ENCODE peak calls at places on chromosomes 4 and X, in seven cellular contexts. P is fibroblast of lung; N is HT-29; I is NCI-H510A treated with DMSO at 0.1 percent for 48 hours; R is stimulated activated naive CD8-positive, alpha-beta T cell treated with anti-CD3 and anti-CD28 coated beads, Interleukin-15, Interleukin-2, amounts not matched to agents 100 U/mL and 50 U/mL, for 24 hours; X is psoas muscle; G is skeletal muscle cell. W is an unnamed sample.

GRCh38 chr4:24736066-24736465 is 59.3 kb upstream of the SOD3 start:
- DNase-seq in R (no peak), P (peak; percentile 10), I (no peak), G (no peak), X (no peak), N (peak; percentile 11), W (no peak)

GRCh38 chr4:107945809-107946208 is 14.5 kb downstream of the CYP2U1 start:
- DNase-seq in P (no peak), X (no peak), G (no peak), I (no peak), N (no peak), R (no peak), W (no peak)

GRCh38 chrX:15564981-15565579 is 35.7 kb downstream of the ACE2 start:
- DNase-seq in I (peak; percentile 12), X (peak; percentile 50), G (peak; percentile 15), N (peak; percentile 50), R (peak; percentile 7), P (peak; percentile 67), W (peak; percentile 4)

GRCh38 chr4:54661156-54661555 is 3.4 kb downstream of the KIT start:
- DNase-seq in P (no peak), R (no peak), I (no peak), N (no peak), X (no peak), G (peak; percentile 24), W (no peak)

GRCh38 chr4:165787516-165788274 is 85.3 kb upstream of the TLL1 start:
- DNase-seq in G (no peak), P (no peak), I (no peak), X (no peak), N (no peak), R (no peak), W (no peak)

GRCh38 chr4:113467581-113467980 is 294.0 kb downstream of the CAMK2D start:
- DNase-seq in G (peak; percentile 72), N (no peak), R (no peak), X (no peak), I (no peak), P (peak; percentile 83), W (no peak)

GRCh38 chrX:25810202-25810601 is 327.9 kb upstream of the MAGEB18 start:
- DNase-seq in G (peak; percentile 49), I (no peak), R (no peak), P (peak; percentile 94), X (no peak), N (no peak), W (no peak)

GRCh38 chr4:38614198-38614597 is 49.8 kb upstream of the KLF3 start:
- DNase-seq in X (no peak), R (no peak), G (no peak), P (peak; percentile 80), I (no peak), N (no peak), W (no peak)

GRCh38 chrX:7568597-7568996 is 274.4 kb upstream of the VCX start:
- DNase-seq in N (no peak), X (no peak), P (no peak), R (no peak), G (no peak), I (no peak), W (no peak)

GRCh38 chr4:152010680-152011079 is 249.9 kb upstream of the GATB start:
- DNase-seq in I (no peak), R (no peak), P (no peak), N (no peak), G (no peak), X (no peak), W (peak; percentile 5)

GRCh38 chr4:145380123-145380522 is 101.5 kb upstream of the SMAD1 start:
- DNase-seq in P (no peak), I (no peak), R (no peak), N (no peak), G (no peak), X (no peak), W (no peak)

GRCh38 chr4:119210760-119211159 is 1.8 kb upstream of the USP53 start:
- DNase-seq in N (no peak), R (no peak), G (peak; percentile 47), P (peak; percentile 41), I (no peak), X (no peak), W (no peak)

GRCh38 chrX:132331000-132331399 is 111.8 kb upstream of the RAP2C start:
- DNase-seq in N (no peak), I (no peak), X (no peak), P (no peak), R (no peak), G (no peak), W (no peak)

GRCh38 chr4:6204098-6204497 is 3.7 kb upstream of the JAKMIP1 start:
- DNase-seq in N (no peak), X (no peak), R (no peak), G (no peak), I (no peak), P (no peak), W (no peak)

W was measured in CD4-positive, alpha-beta T cell.